ENCODE peak calls at places on chromosomes 5 and 9, in ten cellular contexts. N is head of caudate nucleus; O is stimulated activated CD4-positive, alpha-beta T cell treated with anti-CD3 and anti-CD28 coated beads, Interleukin-1b, Interleukin-23, amount 100 ng/mL, for 4 hours; Q is CD8-positive, alpha-beta T cell; E is astrocyte of the spinal cord; R is NB4; B is NCI-H146; A is naive thymus-derived CD4-positive, alpha-beta T cell; X is kidney tubule cell; C is naive thymus-derived CD8-positive, alpha-beta T cell. W is an unnamed sample.
A peak's percentile ranks its signal among the peaks of the same experiment; 100 is the strongest.

GRCh38 chr9:70382709-70383605 is 31.5 kb downstream of the KLF9 start:
- DNase-seq in N (no peak), O (no peak), Q (no peak), E (no peak), R (no peak), B (no peak), A (no peak), X (no peak), C (no peak), W (no peak)

GRCh38 chr5:102911973-102912372 is 156.9 kb downstream of the PAM start:
- DNase-seq in N (no peak), O (no peak), Q (no peak), E (peak; percentile 73), R (no peak), B (no peak), A (no peak), X (peak; percentile 88), C (no peak), W (no peak)

GRCh38 chr5:115962565-115963402 is 509 bp downstream of the LVRN start:
- DNase-seq in N (no peak), O (no peak), Q (no peak), E (no peak), R (no peak), B (no peak), A (no peak), X (no peak), C (no peak), W (no peak)

GRCh38 chr5:124783285-124783684 is 36.8 kb upstream of the ZNF608 start:
- DNase-seq in N (no peak), O (no peak), Q (no peak), E (no peak), R (no peak), B (no peak), A (no peak), X (peak; percentile 8), C (no peak), W (no peak)

GRCh38 chr9:95584176-95584575 is 67.4 kb upstream of the PTCH1 start:
- DNase-seq in N (no peak), O (no peak), Q (no peak), E (no peak), R (no peak), B (no peak), A (no peak), X (peak; percentile 11), C (no peak), W (no peak)

GRCh38 chr5:40401281-40401680 is 278.4 kb upstream of the PTGER4 start:
- DNase-seq in N (no peak), O (no peak), Q (no peak), E (peak; percentile 48), R (no peak), B (no peak), A (no peak), X (peak; percentile 46), C (no peak), W (no peak)

GRCh38 chr5:4921929-4922328 is 218.2 kb upstream of the ADAMTS16 start:
- DNase-seq in N (no peak), O (no peak), Q (no peak), E (no peak), R (no peak), B (no peak), A (no peak), X (no peak), C (no peak), W (no peak)

GRCh38 chr9:33228606-33229005 is 11.4 kb upstream of the SPINK4 start:
- DNase-seq in N (no peak), O (no peak), Q (no peak), E (no peak), R (no peak), B (no peak), A (no peak), X (no peak), C (no peak), W (no peak)

GRCh38 chr5:61186634-61187033 is 24.4 kb upstream of the SMIM15 start:
- DNase-seq in N (no peak), O (no peak), Q (no peak), E (no peak), R (no peak), B (no peak), A (no peak), X (no peak), C (no peak), W (no peak)

GRCh38 chr5:50320131-50320749 is 120.8 kb downstream of the EMB start:
- DNase-seq in N (no peak), O (no peak), Q (no peak), E (no peak), R (peak; percentile 11), B (no peak), A (no peak), X (no peak), C (no peak), W (no peak)

GRCh38 chr5:73031839-73032238 is 76.0 kb downstream of the FCHO2 start:
- DNase-seq in N (no peak), O (no peak), Q (no peak), E (peak; percentile 65), R (no peak), B (peak; percentile 80), A (no peak), X (peak; percentile 85), C (no peak), W (no peak)

GRCh38 chr9:88593537-88594185 is 58.7 kb downstream of the NXNL2 start:
- DNase-seq in N (peak; percentile 79), O (peak; percentile 28), Q (peak; percentile 65), E (peak; percentile 71), R (peak; percentile 74), B (no peak), A (peak; percentile 69), X (peak; percentile 48), C (peak; percentile 52), W (no peak)

GRCh38 chr5:96855041-96855872 is 21.0 kb upstream of the ERAP2 start:
- DNase-seq in N (no peak), O (no peak), Q (no peak), E (peak; percentile 50), R (peak; percentile 23), B (no peak), A (no peak), X (peak; percentile 48), C (no peak), W (no peak)

GRCh38 chr9:133529457-133529856 is 4.7 kb upstream of the MYMK start:
- DNase-seq in N (no peak), O (no peak), Q (no peak), E (no peak), R (no peak), B (no peak), A (no peak), X (no peak), C (no peak), W (no peak)

GRCh38 chr5:122170630-122171029 is 41.3 kb downstream of the ZNF474 start:
- DNase-seq in N (peak; percentile 49), O (no peak), Q (no peak), E (peak; percentile 44), R (no peak), B (no peak), A (no peak), X (peak; percentile 88), C (no peak), W (no peak)

GRCh38 chr5:23742701-23743100 is 235.3 kb downstream of the PRDM9 start:
- DNase-seq in N (no peak), O (no peak), Q (no peak), E (no peak), R (no peak), B (no peak), A (no peak), X (no peak), C (no peak), W (no peak)

GRCh38 chr5:36938129-36938528 is 61.6 kb downstream of the NIPBL start:
- DNase-seq in N (no peak), O (no peak), Q (no peak), E (no peak), R (no peak), B (no peak), A (no peak), X (no peak), C (no peak), W (no peak)

GRCh38 chr9:2704504-2704903 is 12.8 kb upstream of the KCNV2 start:
- DNase-seq in N (no peak), O (no peak), Q (no peak), E (peak; percentile 14), R (peak; percentile 94), B (no peak), A (no peak), X (no peak), C (no peak), W (no peak)

GRCh38 chr9:124821247-124821623 is 32.0 kb upstream of the WDR38 start:
- DNase-seq in N (no peak), O (no peak), Q (no peak), E (no peak), R (no peak), B (no peak), A (no peak), X (no peak), C (no peak), W (no peak)

GRCh38 chr5:2750758-2751464 is 566 bp downstream of the IRX2 start:
- DNase-seq in N (no peak), O (no peak), Q (peak; percentile 45), E (peak; percentile 22), R (no peak), B (no peak), A (no peak), X (peak; percentile 39), C (no peak), W (no peak)

GRCh38 chr5:92562065-92562464 is 1019.0 kb downstream of the NR2F1-AS1 start:
- DNase-seq in N (no peak), O (no peak), Q (no peak), E (no peak), R (no peak), B (no peak), A (no peak), X (no peak), C (no peak), W (no peak)

GRCh38 chr5:84393969-84394368 is 9.3 kb upstream of the EDIL3 start:
- DNase-seq in N (no peak), O (no peak), Q (no peak), E (peak; percentile 91), R (peak; percentile 13), B (no peak), A (no peak), X (peak; percentile 96), C (no peak), W (no peak)

GRCh38 chr5:41763096-41763495 is 107.1 kb downstream of the OXCT1 start:
- DNase-seq in N (no peak), O (no peak), Q (no peak), E (peak; percentile 77), R (no peak), B (no peak), A (no peak), X (peak; percentile 65), C (no peak), W (no peak)

GRCh38 chr9:114501786-114502682 is 3.2 kb downstream of the WHRN start:
- DNase-seq in N (peak; percentile 85), O (no peak), Q (no peak), E (peak; percentile 63), R (no peak), B (peak; percentile 60), A (no peak), X (peak; percentile 42), C (no peak), W (no peak)

GRCh38 chr5:149271717-149272558 is at the start of gene AFAP1L1:
- DNase-seq in N (peak; percentile 79), O (peak; percentile 11), Q (no peak), E (peak; percentile 17), R (peak; percentile 29), B (peak; percentile 32), A (peak; percentile 25), X (peak; percentile 66), C (no peak), W (no peak)

GRCh38 chr9:4815381-4815956 is 22.7 kb downstream of the RCL1 start:
- DNase-seq in N (no peak), O (no peak), Q (no peak), E (no peak), R (no peak), B (no peak), A (no peak), X (no peak), C (no peak), W (no peak)

GRCh38 chr9:1052908-1053590 is 2.9 kb downstream of the DMRT2 start:
- DNase-seq in N (no peak), O (no peak), Q (no peak), E (no peak), R (no peak), B (no peak), A (no peak), X (no peak), C (no peak), W (no peak)

GRCh38 chr5:154313360-154314017 is 123.0 kb downstream of the GALNT10 start:
- DNase-seq in N (no peak), O (no peak), Q (peak; percentile 25), E (no peak), R (no peak), B (no peak), A (no peak), X (peak; percentile 6), C (no peak), W (no peak)